ENCODE peak calls at places on chromosomes 5 and 9, in nine cellular contexts. U, A, E, G, D, O, J, X and R are unnamed samples.

GRCh38 chr9:73073337-73074175 is 78.1 kb upstream of the ANXA1 start:
- DNase-seq in A (no peak), G (no peak), X (no peak), E (no peak), U (peak; percentile 76), O (peak; percentile 16), D (no peak), J (no peak), R (no peak)

GRCh38 chr5:97838214-97838613 is 655.2 kb upstream of the RIOK2 start:
- DNase-seq in J (peak; percentile 96), O (peak; percentile 97), U (peak; percentile 93), A (no peak), X (peak; percentile 64), G (no peak), E (no peak), D (no peak), R (no peak)

GRCh38 chr9:392103-392502 is 177.4 kb downstream of the DOCK8 start:
- DNase-seq in U (no peak), G (no peak), O (no peak), D (no peak), X (no peak), A (no peak), E (no peak), J (no peak), R (no peak)

GRCh38 chr5:114176356-114176755 is 185.5 kb upstream of the KCNN2 start:
- DNase-seq in O (peak; percentile 33), A (no peak), G (no peak), D (no peak), U (peak; percentile 79), E (no peak), J (peak; percentile 56), X (no peak), R (no peak)

GRCh38 chr5:64789457-64789856 is 20.7 kb downstream of the CWC27 start:
- DNase-seq in D (no peak), E (no peak), A (no peak), U (no peak), J (no peak), G (no peak), X (no peak), O (peak; percentile 32), R (no peak)

GRCh38 chr5:12934722-12935121 is 1009.8 kb downstream of the DNAH5 start:
- DNase-seq in J (peak; percentile 45), A (no peak), X (no peak), E (no peak), G (no peak), D (no peak), O (no peak), U (no peak), R (no peak)

GRCh38 chr5:39394946-39395345 is 29.8 kb downstream of the DAB2 start:
- DNase-seq in O (peak; percentile 68), A (no peak), X (no peak), G (no peak), D (no peak), E (no peak), J (peak; percentile 86), U (peak; percentile 53), R (no peak)

GRCh38 chr5:56669534-56670483 is 145.5 kb upstream of the MAP3K1 start:
- DNase-seq in J (no peak), U (no peak), O (no peak), X (peak; percentile 77), A (peak; percentile 35), D (peak; percentile 95), G (peak; percentile 31), E (no peak), R (no peak)

GRCh38 chr9:113350937-113351336 is 1.6 kb downstream of the BSPRY start:
- DNase-seq in D (no peak), O (no peak), U (no peak), E (no peak), G (no peak), X (no peak), A (no peak), J (no peak), R (no peak)

GRCh38 chr9:115015018-115015635 is 84.7 kb upstream of the TNFSF8 start:
- DNase-seq in E (peak; percentile 15), O (peak; percentile 54), A (no peak), G (peak; percentile 43), D (no peak), X (no peak), J (peak; percentile 26), U (no peak), R (no peak)

GRCh38 chr9:115016369-115016768 is 86.0 kb upstream of the TNFSF8 start:
- DNase-seq in D (no peak), J (no peak), A (no peak), G (no peak), U (no peak), X (no peak), O (no peak), E (no peak), R (no peak)

GRCh38 chr9:115012476-115012875 is 82.1 kb upstream of the TNFSF8 start:
- DNase-seq in D (no peak), A (no peak), X (no peak), G (no peak), E (no peak), U (no peak), J (no peak), O (no peak), R (no peak)

GRCh38 chr9:115014438-115014837 is 84.0 kb upstream of the TNFSF8 start:
- DNase-seq in A (no peak), E (no peak), D (no peak), U (no peak), O (no peak), G (no peak), J (no peak), X (no peak), R (no peak)

DNA sequence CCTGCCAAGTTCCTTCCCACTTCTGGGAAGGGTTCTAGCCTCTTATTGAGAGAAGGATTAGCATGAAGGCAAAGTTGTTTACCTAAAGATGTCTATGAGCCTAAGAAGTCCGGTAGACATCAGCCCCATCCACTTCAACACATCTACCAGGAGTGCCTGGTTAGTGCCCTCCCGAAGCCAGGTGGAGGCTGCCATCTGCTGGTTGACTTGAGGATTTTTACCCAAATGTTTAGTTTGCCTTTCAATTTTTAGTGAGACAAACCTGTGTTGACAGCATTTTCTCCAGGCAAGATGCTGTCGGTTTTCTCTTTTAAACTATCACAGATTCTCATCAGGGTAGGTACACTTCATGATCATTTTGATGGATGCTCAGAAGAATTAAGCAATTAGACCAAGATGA is 83.6 kb upstream of the TNFSF8 start:
- DNase-seq in G (peak; percentile 75), X (no peak), A (peak; percentile 55), O (peak; percentile 78), U (no peak), D (peak; percentile 67), J (peak; percentile 47), E (peak; percentile 66), R (peak; percentile 46)
- TF ChIP-seq CTCF in G (peak; percentile 80), X (peak; percentile 72), A (peak; percentile 72), O (peak; percentile 66), U (peak; percentile 75), D (peak; percentile 79), J (peak; percentile 72), E (peak; percentile 91), R (peak; percentile 85)

GRCh38 chr5:157479166-157479565 is 19.2 kb downstream of the NIPAL4 start:
- DNase-seq in G (no peak), X (no peak), J (no peak), U (no peak), O (no peak), A (no peak), D (no peak), E (no peak), R (no peak)
- TF ChIP-seq CTCF in G (no peak), X (no peak), J (no peak), U (no peak), O (no peak), A (no peak), D (no peak), E (no peak), R (no peak)

GRCh38 chr5:174916227-174916626 is 191.8 kb downstream of the MSX2 start:
- DNase-seq in X (no peak), U (no peak), E (no peak), A (no peak), G (no peak), J (no peak), D (no peak), O (no peak), R (no peak)
- TF ChIP-seq CTCF in X (no peak), U (no peak), E (no peak), A (no peak), G (no peak), J (no peak), D (no peak), O (no peak), R (no peak)

DNA sequence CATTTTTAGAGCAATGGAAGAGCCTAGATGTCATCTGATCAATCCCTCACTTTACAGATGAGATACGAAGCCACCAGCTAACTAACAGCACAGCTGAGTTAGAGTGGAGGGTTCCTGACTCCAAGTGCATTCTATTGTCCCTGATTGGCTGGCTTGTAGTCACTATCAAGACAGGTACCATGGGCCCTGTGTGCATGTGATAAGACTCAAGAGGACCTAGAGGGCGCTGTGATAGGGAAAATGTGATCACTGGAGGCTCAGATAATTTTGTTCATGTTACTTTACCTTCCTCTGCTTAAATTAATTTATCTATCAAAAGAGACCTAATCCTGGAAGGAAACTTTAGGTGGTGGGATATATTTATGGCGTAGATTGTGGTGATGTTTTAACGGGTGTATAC is 19.5 kb upstream of the SNAPC3 start:
- DNase-seq in A (no peak), X (no peak), O (no peak), J (no peak), U (no peak), G (no peak), E (no peak), D (no peak), R (no peak)
- TF ChIP-seq CTCF in A (no peak), X (peak; percentile 45), O (peak; percentile 10), J (peak; percentile 13), U (no peak), G (peak; percentile 28), E (peak; percentile 34), D (no peak), R (peak; percentile 24)

GRCh38 chr5:1010181-1010510 is 1.5 kb downstream of the NKD2 start:
- DNase-seq in D (peak; percentile 11), G (no peak), E (no peak), X (no peak), U (no peak), J (no peak), A (no peak), O (no peak), R (no peak)
- TF ChIP-seq CTCF in D (no peak), G (no peak), E (peak; percentile 37), X (no peak), U (no peak), J (no peak), A (no peak), O (no peak), R (no peak)

DNA sequence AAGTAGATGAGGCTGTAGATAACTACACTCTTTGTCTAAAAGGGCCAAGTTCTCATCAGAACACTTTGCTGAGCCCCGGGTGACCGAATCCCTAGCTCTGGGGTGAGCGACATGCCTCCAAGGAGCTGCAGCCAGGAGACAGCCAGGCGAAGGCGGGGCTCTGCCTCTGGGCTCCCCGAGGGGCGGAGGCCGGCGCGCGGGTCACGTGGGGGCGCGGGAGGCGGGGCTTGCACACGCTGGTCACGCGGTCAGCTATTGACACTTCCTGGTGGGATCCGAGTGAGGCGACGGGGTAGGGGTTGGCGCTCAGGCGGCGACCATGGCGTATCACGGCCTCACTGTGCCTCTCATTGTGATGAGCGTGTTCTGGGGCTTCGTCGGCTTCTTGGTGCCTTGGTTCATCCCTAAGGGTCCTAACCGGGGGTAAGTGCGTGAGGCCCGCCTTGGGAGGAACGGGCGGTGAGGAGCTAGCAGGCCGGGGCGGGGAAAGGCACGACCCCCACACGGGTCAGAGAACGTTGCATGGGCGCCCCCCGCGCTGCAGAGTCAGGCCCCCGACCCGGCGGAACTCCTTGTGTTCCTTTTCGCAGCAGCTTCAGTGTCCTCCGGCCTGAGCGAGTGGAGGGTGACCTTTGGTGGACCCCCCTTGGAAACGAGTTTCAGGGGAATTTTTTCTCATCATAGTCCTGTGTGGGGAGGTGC is at the start of gene ATP6V0E1:
- DNase-seq in O (peak; percentile 92), J (peak; percentile 96), D (peak; percentile 97), G (peak; percentile 97), E (peak; percentile 97), A (peak; percentile 93), U (peak; percentile 54), X (peak; percentile 94), R (peak; percentile 76)
- TF ChIP-seq CTCF in O (no peak), J (no peak), D (peak; percentile 4), G (no peak), E (no peak), A (no peak), U (no peak), X (no peak), R (no peak)